ENCODE peak calls at places on chromosomes 6 and 20, in five cellular contexts. One of them, this sample, is unnamed.

GRCh38 chr20:49149281-49150045 is 38.7 kb downstream of the STAU1 start:
- DNase-seq in esophagus muscularis mucosa: no peak
- DNase-seq in gastrocnemius medialis: no peak
- DNase-seq in ovary: no peak
- DNase-seq in suprapubic skin: no peak
- DNase-seq in this sample: no peak

GRCh38 chr6:87237804-87238203 is 82.4 kb downstream of the ZNF292 start:
- DNase-seq in esophagus muscularis mucosa: no peak
- DNase-seq in gastrocnemius medialis: no peak
- DNase-seq in ovary: no peak
- DNase-seq in suprapubic skin: no peak
- DNase-seq in this sample: no peak

GRCh38 chr6:56076033-56076432 is 171.3 kb downstream of the COL21A1 start:
- DNase-seq in gastrocnemius medialis: no peak
- DNase-seq in suprapubic skin: no peak
- DNase-seq in ovary: no peak
- DNase-seq in esophagus muscularis mucosa: no peak
- DNase-seq in this sample: no peak

GRCh38 chr6:127290391-127290963 is 23.8 kb downstream of the RNF146 start:
- DNase-seq in gastrocnemius medialis: no peak
- DNase-seq in suprapubic skin: no peak
- DNase-seq in esophagus muscularis mucosa: no peak
- DNase-seq in ovary: no peak
- DNase-seq in this sample: no peak

GRCh38 chr6:126380072-126380583 is 40.2 kb downstream of the CENPW start:
- DNase-seq in ovary: no peak
- DNase-seq in gastrocnemius medialis: no peak
- DNase-seq in suprapubic skin: no peak
- DNase-seq in esophagus muscularis mucosa: no peak
- DNase-seq in this sample: no peak

GRCh38 chr6:28537065-28537464 is 11.4 kb downstream of the GPX5 start:
- DNase-seq in suprapubic skin: no peak
- DNase-seq in esophagus muscularis mucosa: peak; percentile 45
- DNase-seq in gastrocnemius medialis: no peak
- DNase-seq in ovary: no peak
- DNase-seq in this sample: no peak

GRCh38 chr6:82775361-82775760 is 290.3 kb downstream of the UBE3D start:
- DNase-seq in gastrocnemius medialis: no peak
- DNase-seq in esophagus muscularis mucosa: no peak
- DNase-seq in ovary: no peak
- DNase-seq in suprapubic skin: no peak
- DNase-seq in this sample: no peak

GRCh38 chr20:32034581-32035397 is 17.3 kb upstream of the HCK start:
- DNase-seq in suprapubic skin: no peak
- DNase-seq in esophagus muscularis mucosa: no peak
- DNase-seq in gastrocnemius medialis: no peak
- DNase-seq in ovary: no peak
- DNase-seq in this sample: no peak

GRCh38 chr6:50143011-50143719 is 93.4 kb upstream of the DEFB112 start:
- DNase-seq in suprapubic skin: no peak
- DNase-seq in gastrocnemius medialis: no peak
- DNase-seq in esophagus muscularis mucosa: no peak
- DNase-seq in ovary: no peak
- DNase-seq in this sample: no peak

GRCh38 chr20:47934761-47935160 is 149.5 kb upstream of the SULF2 start:
- DNase-seq in suprapubic skin: no peak
- DNase-seq in ovary: no peak
- DNase-seq in esophagus muscularis mucosa: no peak
- DNase-seq in gastrocnemius medialis: no peak
- DNase-seq in this sample: no peak

GRCh38 chr6:44697333-44697732 is 309.8 kb downstream of the CDC5L start:
- DNase-seq in ovary: no peak
- DNase-seq in suprapubic skin: no peak
- DNase-seq in gastrocnemius medialis: no peak
- DNase-seq in esophagus muscularis mucosa: no peak
- DNase-seq in this sample: no peak

GRCh38 chr6:105459884-105460283 is 57.0 kb upstream of the PREP start:
- DNase-seq in suprapubic skin: no peak
- DNase-seq in gastrocnemius medialis: no peak
- DNase-seq in esophagus muscularis mucosa: no peak
- DNase-seq in ovary: no peak
- DNase-seq in this sample: no peak

GRCh38 chr20:2304180-2304579 is 8.4 kb downstream of the TGM3 start:
- DNase-seq in ovary: no peak
- DNase-seq in gastrocnemius medialis: no peak
- DNase-seq in esophagus muscularis mucosa: no peak
- DNase-seq in suprapubic skin: peak; percentile 25
- DNase-seq in this sample: no peak

GRCh38 chr6:16058188-16058780 is 70.6 kb upstream of the MYLIP start:
- DNase-seq in gastrocnemius medialis: peak; percentile 2
- DNase-seq in ovary: no peak
- DNase-seq in suprapubic skin: no peak
- DNase-seq in esophagus muscularis mucosa: no peak
- DNase-seq in this sample: no peak

GRCh38 chr6:11535801-11536230 is 1.7 kb upstream of the TMEM170B start:
- DNase-seq in suprapubic skin: no peak
- DNase-seq in ovary: peak; percentile 33
- DNase-seq in gastrocnemius medialis: no peak
- DNase-seq in esophagus muscularis mucosa: no peak
- DNase-seq in this sample: no peak

GRCh38 chr6:167906899-167907298 is 80.2 kb downstream of the AFDN start:
- DNase-seq in suprapubic skin: peak; percentile 61
- DNase-seq in gastrocnemius medialis: peak; percentile 53
- DNase-seq in ovary: no peak
- DNase-seq in esophagus muscularis mucosa: no peak
- DNase-seq in this sample: no peak

GRCh38 chr20:58482416-58482815 is 32.8 kb downstream of the APCDD1L start:
- DNase-seq in esophagus muscularis mucosa: no peak
- DNase-seq in gastrocnemius medialis: no peak
- DNase-seq in suprapubic skin: no peak
- DNase-seq in ovary: no peak
- DNase-seq in this sample: no peak

GRCh38 chr6:43269273-43270007 is 26.2 kb downstream of the TTBK1 start:
- DNase-seq in suprapubic skin: no peak
- DNase-seq in esophagus muscularis mucosa: no peak
- DNase-seq in ovary: no peak
- DNase-seq in gastrocnemius medialis: no peak
- DNase-seq in this sample: no peak

GRCh38 chr6:158408552-158409130 is 96.4 kb downstream of the TULP4 start:
- DNase-seq in ovary: peak; percentile 72
- DNase-seq in esophagus muscularis mucosa: peak; percentile 57
- DNase-seq in suprapubic skin: peak; percentile 67
- DNase-seq in gastrocnemius medialis: no peak
- DNase-seq in this sample: no peak

GRCh38 chr20:3092611-3093379 is 8.3 kb upstream of the AVP start:
- DNase-seq in esophagus muscularis mucosa: no peak
- DNase-seq in ovary: no peak
- DNase-seq in suprapubic skin: no peak
- DNase-seq in gastrocnemius medialis: no peak
- DNase-seq in this sample: no peak

GRCh38 chr6:130202782-130203181 is 20.0 kb downstream of the SAMD3 start:
- DNase-seq in esophagus muscularis mucosa: no peak
- DNase-seq in suprapubic skin: no peak
- DNase-seq in gastrocnemius medialis: no peak
- DNase-seq in ovary: no peak
- DNase-seq in this sample: no peak

GRCh38 chr20:46666818-46667515 is 15.7 kb upstream of the SLC13A3 start:
- DNase-seq in esophagus muscularis mucosa: no peak
- DNase-seq in gastrocnemius medialis: no peak
- DNase-seq in suprapubic skin: no peak
- DNase-seq in ovary: no peak
- DNase-seq in this sample: no peak

GRCh38 chr6:155314773-155315515 is 660 bp upstream of the TFB1M start:
- DNase-seq in ovary: no peak
- DNase-seq in gastrocnemius medialis: peak; percentile 65
- DNase-seq in esophagus muscularis mucosa: no peak
- DNase-seq in suprapubic skin: peak; percentile 82
- DNase-seq in this sample: no peak

GRCh38 chr6:110415297-110415916 is at the start of gene DDO:
- DNase-seq in ovary: peak; percentile 55
- DNase-seq in suprapubic skin: peak; percentile 74
- DNase-seq in esophagus muscularis mucosa: no peak
- DNase-seq in gastrocnemius medialis: peak; percentile 82
- DNase-seq in this sample: no peak

GRCh38 chr6:134741193-134741521 is 208.7 kb downstream of the ALDH8A1 start:
- DNase-seq in gastrocnemius medialis: no peak
- DNase-seq in ovary: no peak
- DNase-seq in esophagus muscularis mucosa: no peak
- DNase-seq in suprapubic skin: no peak
- DNase-seq in this sample: no peak

GRCh38 chr6:137602871-137603270 is 108.7 kb upstream of the OLIG3 start:
- DNase-seq in ovary: no peak
- DNase-seq in gastrocnemius medialis: no peak
- DNase-seq in esophagus muscularis mucosa: no peak
- DNase-seq in suprapubic skin: no peak
- DNase-seq in this sample: no peak

GRCh38 chr6:127069659-127070279 is 48.7 kb upstream of the RSPO3 start:
- DNase-seq in gastrocnemius medialis: no peak
- DNase-seq in suprapubic skin: no peak
- DNase-seq in esophagus muscularis mucosa: no peak
- DNase-seq in ovary: no peak
- DNase-seq in this sample: no peak

GRCh38 chr6:155125916-155126315 is 130.8 kb downstream of the TIAM2 start:
- DNase-seq in suprapubic skin: no peak
- DNase-seq in esophagus muscularis mucosa: no peak
- DNase-seq in gastrocnemius medialis: no peak
- DNase-seq in ovary: no peak
- DNase-seq in this sample: no peak

GRCh38 chr6:34304164-34304563 is 55.4 kb upstream of the SMIM29 start:
- DNase-seq in ovary: no peak
- DNase-seq in esophagus muscularis mucosa: no peak
- DNase-seq in suprapubic skin: no peak
- DNase-seq in gastrocnemius medialis: no peak
- DNase-seq in this sample: no peak

GRCh38 chr6:34302929-34303328 is 54.1 kb upstream of the SMIM29 start:
- DNase-seq in esophagus muscularis mucosa: no peak
- DNase-seq in gastrocnemius medialis: no peak
- DNase-seq in ovary: no peak
- DNase-seq in suprapubic skin: no peak
- DNase-seq in this sample: no peak

GRCh38 chr6:34298941-34299340 is 50.1 kb upstream of the SMIM29 start:
- DNase-seq in esophagus muscularis mucosa: no peak
- DNase-seq in suprapubic skin: no peak
- DNase-seq in ovary: no peak
- DNase-seq in gastrocnemius medialis: no peak
- DNase-seq in this sample: no peak

GRCh38 chr6:34301408-34301807 is 52.6 kb upstream of the SMIM29 start:
- DNase-seq in gastrocnemius medialis: peak; percentile 58
- DNase-seq in ovary: no peak
- DNase-seq in esophagus muscularis mucosa: no peak
- DNase-seq in suprapubic skin: no peak
- DNase-seq in this sample: no peak

GRCh38 chr6:34300332-34300751 is 51.5 kb upstream of the SMIM29 start:
- DNase-seq in ovary: no peak
- DNase-seq in gastrocnemius medialis: no peak
- DNase-seq in esophagus muscularis mucosa: no peak
- DNase-seq in suprapubic skin: no peak
- DNase-seq in this sample: no peak
- H3K27ac ChIP-seq in ovary: no peak overlapping the region
- H3K27ac ChIP-seq in gastrocnemius medialis: peak overlapping the region; percentile 90
- H3K27ac ChIP-seq in esophagus muscularis mucosa: no peak overlapping the region
- H3K27ac ChIP-seq in suprapubic skin: no peak overlapping the region
- H3K27ac ChIP-seq in this sample: no peak overlapping the region

GRCh38 chr20:41231136-41231535 is 86.4 kb downstream of the ZHX3 start:
- DNase-seq in suprapubic skin: no peak
- DNase-seq in gastrocnemius medialis: no peak
- DNase-seq in ovary: no peak
- DNase-seq in esophagus muscularis mucosa: no peak
- DNase-seq in this sample: no peak

GRCh38 chr20:41231850-41232249 is 85.7 kb downstream of the ZHX3 start:
- DNase-seq in esophagus muscularis mucosa: no peak
- DNase-seq in ovary: no peak
- DNase-seq in suprapubic skin: no peak
- DNase-seq in gastrocnemius medialis: no peak
- DNase-seq in this sample: no peak

GRCh38 chr20:41234546-41234945 is 83.0 kb downstream of the ZHX3 start:
- DNase-seq in gastrocnemius medialis: peak; percentile 59
- DNase-seq in esophagus muscularis mucosa: no peak
- DNase-seq in suprapubic skin: no peak
- DNase-seq in ovary: no peak
- DNase-seq in this sample: no peak

GRCh38 chr20:41233976-41234514 is 83.5 kb downstream of the ZHX3 start:
- DNase-seq in gastrocnemius medialis: no peak
- DNase-seq in esophagus muscularis mucosa: no peak
- DNase-seq in ovary: no peak
- DNase-seq in suprapubic skin: no peak
- DNase-seq in this sample: no peak

DNA sequence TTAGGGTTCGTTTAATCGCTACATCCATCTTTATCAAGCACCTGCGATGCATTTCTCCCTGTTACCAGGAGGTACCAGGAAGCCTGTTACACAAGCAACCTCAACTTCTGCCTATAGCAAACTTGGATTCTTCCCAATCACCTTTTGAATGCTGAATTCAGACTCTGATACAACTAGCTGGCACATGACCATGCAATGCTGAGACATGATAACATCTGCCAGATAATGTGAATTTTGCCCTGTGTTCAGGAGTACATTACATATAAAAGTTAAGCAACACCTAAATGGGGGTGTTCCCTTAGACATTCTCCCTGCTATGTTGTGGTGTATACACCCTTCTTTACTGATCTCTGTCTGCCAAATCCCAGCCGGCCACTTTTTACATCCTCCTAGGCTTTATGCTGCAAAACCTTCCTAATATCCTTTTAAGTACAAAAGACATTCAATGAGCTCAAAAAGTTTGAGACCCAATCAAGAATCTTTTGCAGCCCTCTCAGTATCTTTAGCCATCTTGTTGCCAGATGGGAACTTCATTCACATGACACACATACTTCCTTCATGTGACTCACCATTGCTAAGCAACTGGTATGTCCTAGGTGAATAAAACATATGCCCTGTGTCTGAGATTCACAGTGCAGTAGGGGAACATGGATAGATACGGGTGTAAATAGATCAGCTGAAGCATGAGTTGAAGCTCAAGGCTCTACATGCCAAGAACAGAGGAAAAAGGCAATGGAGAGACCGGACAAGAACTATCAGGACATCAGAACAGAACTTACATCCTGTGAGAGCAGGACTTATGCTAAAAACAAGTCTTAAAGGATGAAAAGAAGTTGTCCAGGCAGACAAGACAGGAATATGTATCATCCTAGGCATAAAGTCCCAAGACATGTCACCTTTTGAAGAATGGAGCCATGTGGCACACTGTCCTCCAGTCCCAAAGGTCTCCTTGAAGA is 84.3 kb downstream of the ZHX3 start:
- DNase-seq in gastrocnemius medialis: no peak
- DNase-seq in suprapubic skin: no peak
- DNase-seq in esophagus muscularis mucosa: no peak
- DNase-seq in ovary: no peak
- DNase-seq in this sample: no peak
- TF ChIP-seq POLR2A in gastrocnemius medialis: no peak
- TF ChIP-seq POLR2A in suprapubic skin: no peak
- TF ChIP-seq POLR2A in esophagus muscularis mucosa: no peak
- TF ChIP-seq POLR2A in ovary: no peak
- TF ChIP-seq POLR2A in this sample: no peak

GRCh38 chr6:169852504-169853195 is 101.2 kb downstream of the ERMARD start:
- DNase-seq in suprapubic skin: no peak
- DNase-seq in gastrocnemius medialis: no peak
- DNase-seq in esophagus muscularis mucosa: peak; percentile 66
- DNase-seq in ovary: no peak
- DNase-seq in this sample: peak; percentile 64
- H3K27ac ChIP-seq in suprapubic skin: peak overlapping the region; percentile 23
- H3K27ac ChIP-seq in gastrocnemius medialis: peak overlapping the region; percentile 68
- H3K27ac ChIP-seq in esophagus muscularis mucosa: peak overlapping the region; percentile 49
- H3K27ac ChIP-seq in ovary: no peak overlapping the region
- H3K27ac ChIP-seq in this sample: no peak overlapping the region

GRCh38 chr6:161137320-161137719 is 136.5 kb downstream of the AGPAT4 start:
- DNase-seq in ovary: no peak
- DNase-seq in suprapubic skin: no peak
- DNase-seq in esophagus muscularis mucosa: peak; percentile 47
- DNase-seq in gastrocnemius medialis: no peak
- DNase-seq in this sample: no peak
- TF ChIP-seq POLR2A in ovary: no peak
- TF ChIP-seq POLR2A in suprapubic skin: no peak
- TF ChIP-seq POLR2A in esophagus muscularis mucosa: no peak
- TF ChIP-seq POLR2A in gastrocnemius medialis: no peak
- TF ChIP-seq POLR2A in this sample: no peak

This sample was measured in vagina.